ENCODE peak calls at places on chromosome 22, in four cellular contexts. E is sigmoid colon; U is B cell; R is CD8-positive, alpha-beta T cell. L is an unnamed sample.

GRCh38 chr22:20117656-20118571 is 888 bp upstream of the TRMT2A start:
- DNase-seq in R (no peak), U (peak; percentile 72), E (no peak), L (no peak)

GRCh38 chr22:22877523-22878210 is 9.9 kb upstream of the IGLL5 start:
- DNase-seq in U (no peak), E (no peak), R (peak; percentile 73), L (peak; percentile 70)

GRCh38 chr22:19448076-19448607 is 631 bp upstream of the C22orf39 start:
- DNase-seq in E (peak; percentile 72), U (peak; percentile 87), R (no peak), L (no peak)

GRCh38 chr22:48869161-48869560 is 958.5 kb downstream of the BRD1 start:
- DNase-seq in U (no peak), R (no peak), E (peak; percentile 41), L (no peak)

GRCh38 chr22:19383292-19383691 is 48.2 kb downstream of the HIRA start:
- DNase-seq in U (no peak), R (no peak), E (peak; percentile 17), L (no peak)

GRCh38 chr22:39617342-39617741 is 46.8 kb downstream of the CACNA1I start:
- DNase-seq in R (no peak), U (no peak), E (no peak), L (no peak)

GRCh38 chr22:25729016-25729415 is 13.0 kb upstream of the MYO18B start:
- DNase-seq in E (no peak), U (no peak), R (no peak), L (no peak)

GRCh38 chr22:41844036-41844435 is 11.1 kb downstream of the SREBF2 start:
- DNase-seq in U (no peak), R (no peak), E (no peak), L (no peak)

GRCh38 chr22:49712195-49712791 is 115.4 kb downstream of the BRD1 start:
- DNase-seq in R (no peak), E (no peak), U (no peak), L (no peak)

GRCh38 chr22:23894710-23895598 is 771 bp downstream of the MIF start:
- DNase-seq in E (peak; percentile 92), U (peak; percentile 79), R (peak; percentile 39), L (peak; percentile 59)

GRCh38 chr22:38777087-38777671 is 16.8 kb downstream of the DNAL4 start:
- DNase-seq in U (no peak), E (no peak), R (no peak), L (no peak)

GRCh38 chr22:25202290-25202921 is 2.7 kb downstream of the CRYBB3 start:
- DNase-seq in R (peak; percentile 26), E (no peak), U (peak; percentile 73), L (no peak)

GRCh38 chr22:41915035-41915782 is at the start of gene SHISA8:
- DNase-seq in U (peak; percentile 91), R (peak; percentile 49), E (no peak), L (no peak)

GRCh38 chr22:30432520-30432919 is 7.0 kb downstream of the MTFP1 start:
- DNase-seq in R (no peak), U (no peak), E (no peak), L (peak; percentile 18)

GRCh38 chr22:41256254-41256897 is 15.6 kb upstream of the CHADL start:
- DNase-seq in E (no peak), R (no peak), U (no peak), L (no peak)

GRCh38 chr22:45009881-45010531 is at the start of gene PHF21B:
- DNase-seq in U (peak; percentile 60), R (no peak), E (peak; percentile 70), L (no peak)

GRCh38 chr22:39462443-39463147 is 5.8 kb downstream of the MGAT3 start:
- DNase-seq in E (no peak), U (peak; percentile 73), R (no peak), L (no peak)

GRCh38 chr22:50274311-50274710 is 4.1 kb upstream of the MAPK11 start:
- DNase-seq in R (no peak), E (no peak), U (peak; percentile 83), L (no peak)

GRCh38 chr22:30705710-30706651 is 11.3 kb downstream of the OSBP2 start:
- DNase-seq in E (no peak), R (no peak), U (no peak), L (no peak)

GRCh38 chr22:37427711-37428635 is 694 bp upstream of the ELFN2 start:
- DNase-seq in R (no peak), U (no peak), E (no peak), L (no peak)

GRCh38 chr22:37427128-37427710 is at the start of gene ELFN2:
- DNase-seq in R (no peak), E (no peak), U (peak; percentile 69), L (no peak)

GRCh38 chr22:37430941-37431340 is 3.7 kb upstream of the ELFN2 start:
- DNase-seq in E (no peak), U (no peak), R (no peak), L (no peak)

GRCh38 chr22:37426532-37427127 is 649 bp downstream of the ELFN2 start:
- DNase-seq in U (no peak), E (no peak), R (no peak), L (no peak)

DNA sequence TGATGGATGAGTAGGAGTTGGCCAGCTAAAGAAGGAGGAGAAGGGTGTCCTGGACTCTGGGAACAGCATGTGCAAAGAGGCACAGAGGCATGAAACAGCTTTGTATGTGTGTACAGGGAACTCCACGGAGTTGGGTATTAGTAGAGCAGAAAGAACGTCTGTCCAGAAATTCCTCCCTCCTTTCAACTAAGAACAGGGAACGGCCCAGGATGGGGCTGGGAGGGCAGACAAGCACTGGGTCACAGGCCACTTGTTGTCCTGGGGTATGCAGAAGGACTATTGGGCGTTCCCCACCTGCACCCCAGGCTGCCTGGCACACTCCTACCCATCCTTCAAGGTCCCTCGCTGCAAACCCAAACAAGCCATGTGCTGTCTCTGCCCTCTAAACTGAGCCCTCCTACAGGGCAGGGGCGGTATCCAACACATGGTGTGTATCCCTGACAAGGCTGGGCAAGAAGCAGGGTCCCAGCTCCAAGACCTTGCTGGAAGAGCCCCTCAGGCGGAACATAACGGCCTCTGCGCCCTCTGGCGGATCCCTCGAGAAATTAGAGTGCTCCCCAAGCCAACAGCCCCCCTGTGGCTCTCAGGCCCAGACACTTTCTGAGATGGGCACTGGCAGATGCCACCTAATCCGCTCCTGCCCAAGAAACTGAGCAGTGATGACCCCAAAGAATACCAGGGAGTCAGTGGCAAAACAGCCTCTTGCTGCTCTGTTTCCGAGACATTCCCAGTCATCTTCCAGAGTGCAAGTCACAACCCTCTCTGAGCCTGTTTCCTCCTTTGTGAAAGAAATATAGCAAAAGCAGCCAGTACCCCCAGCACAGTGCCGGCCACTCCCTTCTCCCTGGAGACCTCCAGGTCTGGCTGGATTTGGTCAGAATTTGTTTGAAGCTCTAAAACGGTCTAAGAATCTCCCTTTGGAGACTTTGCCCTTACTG is 1.6 kb upstream of the ELFN2 start:
- DNase-seq in E (no peak), U (peak; percentile 80), R (peak; percentile 50), L (no peak)
- TF ChIP-seq CTCF in E (peak; percentile 30), U (peak; percentile 69), R (peak; percentile 54), L (peak; percentile 90)

DNA sequence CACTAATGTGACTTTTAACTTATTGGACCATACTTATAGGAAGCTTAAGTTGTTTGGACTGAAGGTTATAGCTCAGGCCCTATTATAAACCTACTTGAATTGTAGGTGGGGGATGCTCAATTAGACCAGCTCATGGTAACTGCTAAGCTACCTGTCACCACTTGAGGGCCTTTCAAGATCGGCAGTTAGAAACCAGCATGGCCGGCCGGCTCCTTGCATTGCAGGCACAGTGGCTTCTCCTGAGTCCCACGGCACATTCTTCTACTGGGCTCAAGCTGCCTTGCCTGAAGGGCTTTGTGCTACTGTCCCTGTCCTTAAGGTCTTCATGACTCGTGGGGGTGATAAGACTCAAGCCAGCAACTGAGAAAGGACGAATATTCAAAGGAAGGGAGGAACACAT is 70.8 kb downstream of the TBC1D22A start:
- DNase-seq in R (no peak), U (no peak), E (no peak), L (no peak)
- TF ChIP-seq CTCF in R (no peak), U (no peak), E (no peak), L (no peak)

GRCh38 chr22:32123657-32124056 is 35.4 kb downstream of the C22orf42 start:
- DNase-seq in E (no peak), R (no peak), U (no peak), L (no peak)
- TF ChIP-seq CTCF in E (no peak), R (no peak), U (no peak), L (no peak)

GRCh38 chr22:21672107-21672629 is 6.4 kb downstream of the PPIL2 start:
- DNase-seq in R (no peak), U (no peak), E (no peak), L (no peak)
- TF ChIP-seq CTCF in R (no peak), U (no peak), E (no peak), L (no peak)

GRCh38 chr22:17265649-17266248 is 46.5 kb upstream of the ADA2 start:
- DNase-seq in U (no peak), E (no peak), R (no peak), L (no peak)

GRCh38 chr22:17262976-17263375 is 43.7 kb upstream of the ADA2 start:
- DNase-seq in U (peak; percentile 1), R (no peak), E (no peak), L (no peak)

GRCh38 chr22:17267661-17268330 is 48.6 kb upstream of the ADA2 start:
- DNase-seq in R (no peak), E (no peak), U (no peak), L (no peak)

GRCh38 chr22:17266261-17266971 is 47.2 kb upstream of the ADA2 start:
- DNase-seq in U (no peak), R (peak; percentile 15), E (no peak), L (no peak)

DNA sequence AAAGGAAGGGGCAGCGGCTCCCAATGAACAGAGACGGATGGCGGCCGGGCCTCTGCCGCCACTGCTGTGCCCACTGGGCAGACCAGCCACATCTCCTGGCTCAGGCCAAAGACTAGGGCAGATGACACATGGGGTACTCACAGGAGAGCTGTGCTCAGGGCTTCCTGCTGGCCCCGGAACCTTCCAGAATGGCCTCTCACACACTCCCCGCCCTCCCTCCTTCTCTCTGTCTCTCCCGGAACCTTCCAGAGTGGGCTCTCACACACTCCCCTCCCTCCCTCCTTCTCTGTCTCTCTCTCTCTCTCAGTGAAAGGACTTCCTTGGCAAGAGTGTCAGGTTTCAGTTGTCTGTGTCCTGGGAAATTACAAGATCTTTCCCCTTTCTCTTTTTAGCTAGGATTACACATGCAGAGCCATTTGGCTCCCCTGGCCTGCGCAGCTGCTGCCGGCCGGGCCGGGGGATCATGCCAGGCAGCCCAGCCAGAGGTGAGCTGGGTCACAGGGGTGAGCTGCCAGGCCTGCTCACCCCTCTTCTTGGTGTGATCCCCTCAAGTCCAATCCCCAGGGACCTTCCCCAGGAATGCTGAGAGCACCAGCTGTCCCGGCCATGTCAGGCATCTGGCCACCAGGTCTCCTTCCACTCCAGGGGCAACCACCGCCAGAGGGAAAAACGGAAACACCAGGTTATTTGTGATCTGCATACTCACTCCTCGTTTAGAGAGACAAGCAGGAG is 45.3 kb upstream of the ADA2 start:
- DNase-seq in U (no peak), R (no peak), E (no peak), L (no peak)
- TF ChIP-seq CTCF in U (no peak), R (no peak), E (no peak), L (no peak)

DNA sequence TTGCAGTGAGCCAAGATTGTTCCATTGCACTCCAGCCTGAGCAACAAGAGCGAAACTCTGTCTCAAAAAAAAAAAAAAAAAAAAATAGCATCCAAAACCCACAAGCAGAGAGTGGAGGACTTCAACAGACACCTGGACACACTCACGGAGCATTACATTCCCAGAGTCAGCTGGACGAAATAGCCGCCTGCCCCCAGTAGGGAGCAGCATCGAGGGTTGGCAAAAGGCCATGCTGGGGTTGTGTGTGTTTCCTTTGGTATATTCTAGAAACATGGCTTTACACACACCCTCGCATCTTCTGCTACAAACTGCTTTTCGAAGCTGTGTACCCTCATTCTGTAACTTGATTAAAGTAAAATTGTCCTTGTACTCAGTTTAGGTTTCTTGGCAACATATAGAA is 5.3 kb downstream of the ADA2 start:
- DNase-seq in U (no peak), R (peak; percentile 47), E (peak; percentile 70), L (peak; percentile 65)
- TF ChIP-seq CTCF in U (peak; percentile 54), R (peak; percentile 30), E (no peak), L (peak; percentile 64)

GRCh38 chr22:21765909-21766529 is 30.4 kb upstream of the YPEL1 start:
- DNase-seq in U (no peak), E (no peak), R (no peak), L (no peak)
- TF ChIP-seq CTCF in U (no peak), E (no peak), R (no peak), L (no peak)